ENCODE peak calls at places on chromosome 19, in five cellular contexts. One of them, this sample, is unnamed.

GRCh38 chr19:12865746-12866415 is 15.4 kb downstream of the DNASE2 start:
- DNase-seq in AG09309: no peak
- DNase-seq in PC-3: no peak
- DNase-seq in transverse colon: no peak
- DNase-seq in GM12865: no peak
- DNase-seq in this sample: no peak

GRCh38 chr19:45640849-45641273 is 1.7 kb upstream of the EML2 start:
- DNase-seq in transverse colon: peak; percentile 34
- DNase-seq in AG09309: no peak
- DNase-seq in PC-3: peak; percentile 23
- DNase-seq in GM12865: peak; percentile 83
- DNase-seq in this sample: no peak

GRCh38 chr19:40256511-40256910 is 28.6 kb downstream of the AKT2 start:
- DNase-seq in GM12865: no peak
- DNase-seq in AG09309: no peak
- DNase-seq in transverse colon: no peak
- DNase-seq in PC-3: no peak
- DNase-seq in this sample: no peak

GRCh38 chr19:17966497-17967257 is at the start of gene KCNN1:
- DNase-seq in AG09309: no peak
- DNase-seq in GM12865: no peak
- DNase-seq in PC-3: no peak
- DNase-seq in transverse colon: no peak
- DNase-seq in this sample: no peak

GRCh38 chr19:10193666-10194499 is 870 bp downstream of the DNMT1 start:
- DNase-seq in GM12865: peak; percentile 24
- DNase-seq in AG09309: no peak
- DNase-seq in transverse colon: peak; percentile 10
- DNase-seq in PC-3: peak; percentile 74
- DNase-seq in this sample: no peak

GRCh38 chr19:27745978-27746542 is 1466.9 kb downstream of the UQCRFS1 start:
- DNase-seq in transverse colon: no peak
- DNase-seq in AG09309: no peak
- DNase-seq in PC-3: no peak
- DNase-seq in GM12865: no peak
- DNase-seq in this sample: no peak

GRCh38 chr19:29260477-29261317 is 47.7 kb upstream of the UQCRFS1 start:
- DNase-seq in AG09309: no peak
- DNase-seq in GM12865: peak; percentile 71
- DNase-seq in transverse colon: no peak
- DNase-seq in PC-3: no peak
- DNase-seq in this sample: no peak

GRCh38 chr19:1739960-1740629 is 13.2 kb upstream of the ONECUT3 start:
- DNase-seq in GM12865: no peak
- DNase-seq in transverse colon: no peak
- DNase-seq in PC-3: no peak
- DNase-seq in AG09309: no peak
- DNase-seq in this sample: no peak

GRCh38 chr19:31270897-31271568 is 78.2 kb downstream of the TSHZ3 start:
- DNase-seq in GM12865: no peak
- DNase-seq in transverse colon: no peak
- DNase-seq in PC-3: no peak
- DNase-seq in AG09309: peak; percentile 20
- DNase-seq in this sample: peak; percentile 81

GRCh38 chr19:18763674-18764590 is 27.2 kb downstream of the COMP start:
- DNase-seq in AG09309: no peak
- DNase-seq in GM12865: no peak
- DNase-seq in PC-3: peak; percentile 82
- DNase-seq in transverse colon: no peak
- DNase-seq in this sample: no peak

GRCh38 chr19:3407556-3408516 is 41.5 kb downstream of the NFIC start:
- DNase-seq in transverse colon: no peak
- DNase-seq in PC-3: no peak
- DNase-seq in AG09309: no peak
- DNase-seq in GM12865: no peak
- DNase-seq in this sample: peak; percentile 51

GRCh38 chr19:49210108-49210900 is 52.7 kb downstream of the TRPM4 start:
- DNase-seq in AG09309: no peak
- DNase-seq in PC-3: peak; percentile 22
- DNase-seq in transverse colon: peak; percentile 42
- DNase-seq in GM12865: peak; percentile 37
- DNase-seq in this sample: no peak

GRCh38 chr19:58570770-58571574 is 2.2 kb downstream of the MZF1 start:
- DNase-seq in PC-3: no peak
- DNase-seq in AG09309: no peak
- DNase-seq in transverse colon: peak; percentile 8
- DNase-seq in GM12865: no peak
- DNase-seq in this sample: no peak

GRCh38 chr19:49161987-49162386 is 4.4 kb downstream of the TRPM4 start:
- DNase-seq in AG09309: no peak
- DNase-seq in PC-3: no peak
- DNase-seq in transverse colon: no peak
- DNase-seq in GM12865: no peak
- DNase-seq in this sample: no peak

GRCh38 chr19:2381151-2381822 is 21.2 kb downstream of the TMPRSS9 start:
- DNase-seq in transverse colon: no peak
- DNase-seq in AG09309: no peak
- DNase-seq in PC-3: no peak
- DNase-seq in GM12865: no peak
- DNase-seq in this sample: no peak

GRCh38 chr19:27794444-27795042 is 1418.4 kb downstream of the UQCRFS1 start:
- DNase-seq in GM12865: peak; percentile 29
- DNase-seq in AG09309: no peak
- DNase-seq in transverse colon: no peak
- DNase-seq in PC-3: peak; percentile 6
- DNase-seq in this sample: no peak

GRCh38 chr19:13835791-13836723 is 40.8 kb downstream of the ZSWIM4 start:
- DNase-seq in PC-3: no peak
- DNase-seq in GM12865: no peak
- DNase-seq in transverse colon: no peak
- DNase-seq in AG09309: no peak
- DNase-seq in this sample: no peak

GRCh38 chr19:2805991-2806649 is 13.5 kb upstream of the ZNF554 start:
- DNase-seq in GM12865: no peak
- DNase-seq in PC-3: no peak
- DNase-seq in AG09309: no peak
- DNase-seq in transverse colon: no peak
- DNase-seq in this sample: no peak

GRCh38 chr19:29873024-29873800 is 61.4 kb downstream of the CCNE1 start:
- DNase-seq in PC-3: peak; percentile 43
- DNase-seq in transverse colon: peak; percentile 49
- DNase-seq in AG09309: no peak
- DNase-seq in GM12865: peak; percentile 68
- DNase-seq in this sample: no peak

GRCh38 chr19:2722541-2723344 is 1.6 kb upstream of the DIRAS1 start:
- DNase-seq in transverse colon: peak; percentile 35
- DNase-seq in AG09309: no peak
- DNase-seq in GM12865: no peak
- DNase-seq in PC-3: peak; percentile 54
- DNase-seq in this sample: no peak

GRCh38 chr19:24073807-24074206 is 13.2 kb upstream of the ZNF254 start:
- DNase-seq in GM12865: no peak
- DNase-seq in transverse colon: peak; percentile 16
- DNase-seq in AG09309: no peak
- DNase-seq in PC-3: peak; percentile 61
- DNase-seq in this sample: no peak

GRCh38 chr19:17394891-17395415 is 957 bp upstream of the CCDC194 start:
- DNase-seq in AG09309: no peak
- DNase-seq in transverse colon: peak; percentile 57
- DNase-seq in GM12865: peak; percentile 75
- DNase-seq in PC-3: peak; percentile 50
- DNase-seq in this sample: no peak

GRCh38 chr19:4518345-4519171 is at the start of gene PLIN4:
- DNase-seq in PC-3: peak; percentile 89
- DNase-seq in transverse colon: peak; percentile 60
- DNase-seq in GM12865: no peak
- DNase-seq in AG09309: no peak
- DNase-seq in this sample: no peak

GRCh38 chr19:19064098-19064722 is 416 bp downstream of the SLC25A42 start:
- DNase-seq in transverse colon: peak; percentile 27
- DNase-seq in PC-3: no peak
- DNase-seq in AG09309: no peak
- DNase-seq in GM12865: peak; percentile 28
- DNase-seq in this sample: no peak

GRCh38 chr19:21586341-21587116 is 81.1 kb downstream of the ZNF429 start:
- DNase-seq in transverse colon: peak; percentile 19
- DNase-seq in PC-3: no peak
- DNase-seq in AG09309: no peak
- DNase-seq in GM12865: no peak
- DNase-seq in this sample: no peak
- H3K4me3 ChIP-seq in transverse colon: peak overlapping the region; percentile 55
- H3K4me3 ChIP-seq in PC-3: peak overlapping the region; percentile 59
- H3K4me3 ChIP-seq in AG09309: no peak overlapping the region
- H3K4me3 ChIP-seq in GM12865: no peak overlapping the region
- H3K4me3 ChIP-seq in this sample: no peak overlapping the region

GRCh38 chr19:51329411-51329810 is 12.5 kb downstream of the VSIG10L start:
- DNase-seq in GM12865: no peak
- DNase-seq in transverse colon: no peak
- DNase-seq in PC-3: no peak
- DNase-seq in AG09309: no peak
- DNase-seq in this sample: no peak

GRCh38 chr19:51333836-51334460 is 8.0 kb downstream of the VSIG10L start:
- DNase-seq in PC-3: peak; percentile 25
- DNase-seq in transverse colon: no peak
- DNase-seq in GM12865: peak; percentile 30
- DNase-seq in AG09309: no peak
- DNase-seq in this sample: no peak

GRCh38 chr19:51330366-51330765 is 11.6 kb downstream of the VSIG10L start:
- DNase-seq in AG09309: no peak
- DNase-seq in transverse colon: no peak
- DNase-seq in GM12865: no peak
- DNase-seq in PC-3: no peak
- DNase-seq in this sample: no peak

GRCh38 chr19:51327066-51327985 is 14.6 kb downstream of the VSIG10L start:
- DNase-seq in transverse colon: peak; percentile 43
- DNase-seq in AG09309: no peak
- DNase-seq in PC-3: peak; percentile 58
- DNase-seq in GM12865: peak; percentile 63
- DNase-seq in this sample: no peak

DNA sequence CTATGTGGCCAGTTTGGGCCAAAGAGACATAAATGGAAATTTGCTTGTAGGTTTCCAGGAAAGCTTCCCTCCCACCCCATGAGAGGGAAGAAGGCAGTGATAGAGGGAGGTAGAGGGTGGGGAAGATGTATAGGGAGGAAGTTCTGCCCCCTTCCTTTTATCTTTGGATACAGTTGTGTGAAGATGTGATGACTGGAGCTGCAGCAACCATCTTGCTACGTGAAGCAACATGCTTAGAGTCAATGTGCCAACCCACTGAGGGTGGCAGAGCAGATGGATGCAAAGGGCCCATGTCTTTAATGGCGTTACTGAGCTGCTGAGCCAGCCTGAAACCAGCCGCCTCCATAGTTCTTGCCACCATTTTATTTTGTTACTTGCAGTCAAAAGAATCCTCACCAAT is 10.7 kb downstream of the VSIG10L start:
- DNase-seq in AG09309: no peak
- DNase-seq in PC-3: no peak
- DNase-seq in GM12865: no peak
- DNase-seq in transverse colon: no peak
- DNase-seq in this sample: no peak
- TF ChIP-seq CTCF in AG09309: no peak
- TF ChIP-seq CTCF in PC-3: no peak
- TF ChIP-seq CTCF in GM12865: no peak
- TF ChIP-seq CTCF in transverse colon: no peak
- TF ChIP-seq CTCF in this sample: no peak

DNA sequence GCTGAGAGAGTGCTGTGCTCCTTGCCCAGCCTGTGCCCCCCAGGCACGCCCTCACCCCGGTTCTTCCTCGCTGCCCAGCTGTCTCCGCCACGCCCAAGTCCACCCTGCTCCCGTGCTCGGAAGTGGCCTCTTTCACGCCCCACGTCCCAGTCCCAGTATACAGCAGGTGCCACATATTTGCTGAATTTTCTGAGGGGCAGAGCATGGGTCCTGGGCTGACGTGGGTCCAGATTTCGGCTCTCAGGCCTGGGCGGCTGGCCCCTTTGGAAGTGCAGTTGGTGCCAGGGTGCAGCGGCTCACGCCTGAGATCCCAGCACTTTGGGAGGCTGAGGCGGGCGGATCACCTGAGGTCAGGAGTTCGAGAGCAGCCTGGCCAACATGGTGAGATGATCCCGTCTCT is 3.4 kb downstream of the HCN2 start:
- DNase-seq in AG09309: no peak
- DNase-seq in GM12865: no peak
- DNase-seq in transverse colon: no peak
- DNase-seq in PC-3: no peak
- DNase-seq in this sample: no peak
- H3K4me3 ChIP-seq in AG09309: no peak overlapping the region
- H3K4me3 ChIP-seq in GM12865: no peak overlapping the region
- H3K4me3 ChIP-seq in transverse colon: no peak overlapping the region
- H3K4me3 ChIP-seq in PC-3: no peak overlapping the region
- H3K4me3 ChIP-seq in this sample: no peak overlapping the region

GRCh38 chr19:38209152-38209551 is 14.9 kb downstream of the DPF1 start:
- DNase-seq in GM12865: no peak
- DNase-seq in transverse colon: no peak
- DNase-seq in AG09309: no peak
- DNase-seq in PC-3: no peak
- DNase-seq in this sample: no peak

GRCh38 chr19:38211779-38212178 is 12.2 kb downstream of the DPF1 start:
- DNase-seq in AG09309: no peak
- DNase-seq in transverse colon: no peak
- DNase-seq in PC-3: no peak
- DNase-seq in GM12865: no peak
- DNase-seq in this sample: no peak

GRCh38 chr19:38210458-38210987 is 13.5 kb downstream of the DPF1 start:
- DNase-seq in AG09309: no peak
- DNase-seq in transverse colon: peak; percentile 21
- DNase-seq in PC-3: no peak
- DNase-seq in GM12865: no peak
- DNase-seq in this sample: no peak

GRCh38 chr19:38209671-38210457 is 14.2 kb downstream of the DPF1 start:
- DNase-seq in GM12865: no peak
- DNase-seq in AG09309: no peak
- DNase-seq in transverse colon: peak; percentile 47
- DNase-seq in PC-3: no peak
- DNase-seq in this sample: no peak

GRCh38 chr19:38211206-38211605 is 12.8 kb downstream of the DPF1 start:
- DNase-seq in PC-3: no peak
- DNase-seq in transverse colon: no peak
- DNase-seq in GM12865: no peak
- DNase-seq in AG09309: no peak
- DNase-seq in this sample: no peak
- TF ChIP-seq CTCF in PC-3: no peak
- TF ChIP-seq CTCF in transverse colon: no peak
- TF ChIP-seq CTCF in GM12865: no peak
- TF ChIP-seq CTCF in AG09309: peak; percentile 1
- TF ChIP-seq CTCF in this sample: peak; percentile 21